ENCODE peak calls at places on chromosomes 5 and 9, in eight cellular contexts. P is CD4-positive, alpha-beta T cell; B is omental fat pad; T is NCI-H2081; C is HAP-1; W is adrenal gland; H is left ventricle myocardium inferior; D is HTR-8/SVneo. U is an unnamed sample.

GRCh38 chr5:179930788-179931473 is 23.2 kb upstream of the TBC1D9B start:
- DNase-seq in T (no peak), D (no peak), C (no peak), B (no peak), H (no peak), P (no peak), W (no peak), U (no peak)

GRCh38 chr9:113511856-113512761 is 48.6 kb downstream of the RGS3 start:
- DNase-seq in D (peak; percentile 44), B (no peak), C (no peak), T (no peak), P (peak; percentile 47), H (no peak), W (no peak), U (no peak)

GRCh38 chr5:112854651-112855050 is 6.4 kb upstream of the SRP19 start:
- DNase-seq in C (no peak), B (no peak), D (no peak), H (no peak), W (no peak), P (no peak), T (no peak), U (no peak)

GRCh38 chr9:4579011-4579410 is 83.1 kb upstream of the PLPP6 start:
- DNase-seq in H (no peak), D (no peak), C (no peak), T (no peak), W (no peak), B (no peak), P (no peak), U (no peak)

GRCh38 chr9:93575706-93576295 is 583 bp upstream of the PHF2 start:
- DNase-seq in D (peak; percentile 52), H (peak; percentile 48), P (peak; percentile 44), C (no peak), B (peak; percentile 42), W (peak; percentile 49), T (no peak), U (peak; percentile 93)

GRCh38 chr9:89674667-89675402 is 70.0 kb downstream of the GADD45G start:
- DNase-seq in W (peak; percentile 80), D (no peak), C (peak; percentile 80), B (no peak), H (peak; percentile 54), P (no peak), T (peak; percentile 95), U (peak; percentile 53)

GRCh38 chr9:133715866-133716563 is 22.1 kb downstream of the SARDH start:
- DNase-seq in T (peak; percentile 40), D (peak; percentile 28), P (peak; percentile 50), H (no peak), C (no peak), B (no peak), W (peak; percentile 19), U (no peak)

GRCh38 chr9:38160613-38161215 is 91.7 kb upstream of the SHB start:
- DNase-seq in H (peak; percentile 36), T (peak; percentile 56), W (peak; percentile 78), P (peak; percentile 45), B (peak; percentile 49), D (peak; percentile 27), C (peak; percentile 56), U (no peak)

GRCh38 chr5:93681432-93681831 is 60.0 kb downstream of the POU5F2 start:
- DNase-seq in C (no peak), P (no peak), W (no peak), T (no peak), H (no peak), D (no peak), B (no peak), U (no peak)

GRCh38 chr5:75337366-75338021 is 474 bp downstream of the HMGCR start:
- DNase-seq in H (no peak), B (no peak), P (no peak), W (peak; percentile 53), T (no peak), C (no peak), D (no peak), U (peak; percentile 91)

GRCh38 chr5:91200692-91201091 is 182.4 kb downstream of the ARRDC3 start:
- DNase-seq in B (no peak), P (no peak), C (no peak), T (no peak), H (no peak), D (no peak), W (no peak), U (no peak)

GRCh38 chr5:129804705-129805104 is 56.8 kb downstream of the MINAR2 start:
- DNase-seq in C (no peak), T (no peak), B (no peak), H (no peak), W (no peak), D (no peak), P (no peak), U (no peak)

GRCh38 chr9:88291056-88291455 is 97.2 kb upstream of the SPIN1 start:
- DNase-seq in T (no peak), B (no peak), P (no peak), C (no peak), D (no peak), W (no peak), H (no peak), U (no peak)

GRCh38 chr9:92142329-92142728 is 27.1 kb upstream of the SPTLC1 start:
- DNase-seq in C (no peak), W (no peak), P (no peak), D (no peak), B (no peak), T (no peak), H (no peak), U (no peak)